ENCODE peak calls at places on chromosomes 1 and 21, in six cellular contexts. M, W, I, F, S and C are unnamed samples.

GRCh38 chr21:45560106-45561021 is 18.1 kb upstream of the SLC19A1 start:
- DNase-seq in M (no peak), W (no peak), I (no peak), F (no peak), S (no peak), C (no peak)

GRCh38 chr1:228494970-228495853 is 8.0 kb downstream of the RNF187 start:
- DNase-seq in M (no peak), W (no peak), I (no peak), F (no peak), S (no peak), C (no peak)

GRCh38 chr1:116777831-116778830 is 23.9 kb downstream of the CD2 start:
- DNase-seq in M (no peak), W (no peak), I (no peak), F (no peak), S (no peak), C (no peak)

GRCh38 chr1:20150326-20150705 is 11.2 kb downstream of the PLA2G2F start:
- DNase-seq in M (no peak), W (no peak), I (no peak), F (no peak), S (no peak), C (no peak)

GRCh38 chr1:203228670-203229069 is 803 bp downstream of the CHIT1 start:
- DNase-seq in M (no peak), W (no peak), I (no peak), F (no peak), S (no peak), C (no peak)

GRCh38 chr1:94045465-94046056 is 75.4 kb downstream of the ABCA4 start:
- DNase-seq in M (peak; percentile 75), W (peak; percentile 68), I (no peak), F (peak; percentile 91), S (peak; percentile 46), C (peak; percentile 15)

GRCh38 chr1:154938604-154939399 is 2.3 kb upstream of the PMVK start:
- DNase-seq in M (no peak), W (no peak), I (no peak), F (no peak), S (no peak), C (no peak)

GRCh38 chr21:35048706-35049617 is at the start of gene RUNX1:
- DNase-seq in M (no peak), W (no peak), I (peak; percentile 94), F (no peak), S (no peak), C (peak; percentile 76)

GRCh38 chr1:240597153-240597745 is 14.7 kb downstream of the GREM2 start:
- DNase-seq in M (no peak), W (no peak), I (no peak), F (no peak), S (no peak), C (no peak)

GRCh38 chr21:35390013-35390776 is 341.1 kb upstream of the RUNX1 start:
- DNase-seq in M (no peak), W (no peak), I (no peak), F (no peak), S (no peak), C (no peak)

GRCh38 chr1:204286323-204286714 is 72.5 kb upstream of the GOLT1A start:
- DNase-seq in M (no peak), W (no peak), I (no peak), F (no peak), S (no peak), C (no peak)

GRCh38 chr1:204287466-204287881 is 72.3 kb downstream of the PLEKHA6 start:
- DNase-seq in M (no peak), W (no peak), I (no peak), F (no peak), S (no peak), C (no peak)

GRCh38 chr1:204288061-204288588 is 71.6 kb downstream of the PLEKHA6 start:
- DNase-seq in M (peak; percentile 69), W (no peak), I (no peak), F (peak; percentile 87), S (peak; percentile 88), C (no peak)

GRCh38 chr1:204285438-204286322 is 71.9 kb upstream of the GOLT1A start:
- DNase-seq in M (no peak), W (no peak), I (no peak), F (no peak), S (no peak), C (no peak)

GRCh38 chr1:204286841-204287387 is 72.8 kb downstream of the PLEKHA6 start:
- DNase-seq in M (peak; percentile 51), W (no peak), I (peak; percentile 35), F (no peak), S (peak; percentile 67), C (peak; percentile 44)
- H3K27ac ChIP-seq in M (peak overlapping the region; percentile 85), W (peak overlapping the region; percentile 55), I (no peak overlapping the region), F (no peak overlapping the region), S (peak overlapping the region; percentile 63), C (peak overlapping the region; percentile 33)

GRCh38 chr1:105210747-105211146 is 1461.0 kb downstream of the AMY1C start:
- DNase-seq in M (no peak), W (no peak), I (no peak), F (no peak), S (no peak), C (no peak)

GRCh38 chr1:105208581-105208980 is 1458.9 kb downstream of the AMY1C start:
- DNase-seq in M (no peak), W (no peak), I (no peak), F (no peak), S (no peak), C (no peak)

DNA sequence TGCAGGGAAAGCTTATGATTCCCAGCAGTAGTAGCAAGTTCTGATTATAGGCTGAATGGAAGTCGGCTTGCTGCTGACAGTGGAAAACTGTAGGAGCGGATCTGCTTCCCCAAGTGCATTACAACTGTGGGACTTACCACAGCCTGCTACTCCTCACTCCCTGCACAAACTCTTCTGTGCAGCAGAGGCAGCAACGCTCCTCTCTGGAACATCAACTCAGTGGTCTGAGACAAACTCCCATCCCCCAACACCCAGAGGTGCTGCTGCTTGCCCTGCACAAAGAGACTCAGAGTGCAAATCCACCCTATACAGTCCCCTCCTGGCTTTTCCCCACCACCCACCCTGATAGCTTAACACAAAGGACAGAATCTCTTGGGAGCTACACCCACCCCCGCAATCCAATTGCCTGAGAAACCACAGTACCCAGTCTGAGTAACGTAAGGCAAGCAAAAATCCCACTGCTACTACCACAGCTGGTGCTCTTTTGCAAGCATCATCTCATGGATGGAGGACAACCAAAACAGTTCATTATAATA is 1455.2 kb downstream of the AMY1C start:
- DNase-seq in M (no peak), W (no peak), I (no peak), F (no peak), S (no peak), C (no peak)
- H3K27me3 ChIP-seq in M (no peaks in the 10 kb centered on the region), W (no peaks in the 10 kb centered on the region), I (no peaks in the 10 kb centered on the region), F (no peaks in the 10 kb centered on the region), S (no peaks in the 10 kb centered on the region), C (no peaks in the 10 kb centered on the region)

DNA sequence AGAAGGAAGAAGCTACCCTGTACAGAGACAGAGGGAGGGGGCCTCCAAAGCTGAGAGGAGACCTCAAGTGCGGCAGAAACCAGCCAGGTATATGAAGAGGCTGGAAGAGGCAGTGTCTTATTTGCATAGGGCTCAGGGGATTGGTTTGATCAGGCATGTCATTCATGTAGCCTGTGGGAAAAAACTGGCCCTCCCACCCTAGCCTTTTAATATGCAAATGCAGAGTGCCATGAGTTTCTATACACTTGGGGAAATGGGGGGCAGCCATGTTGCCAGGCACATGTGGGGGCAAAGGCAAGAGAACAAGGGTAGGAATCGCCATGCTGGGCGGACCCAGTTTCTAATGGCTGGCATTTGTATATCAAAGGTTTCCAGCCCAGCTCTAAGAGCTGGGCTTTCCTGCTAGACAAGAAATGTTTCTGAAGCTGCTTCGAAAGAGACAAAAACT is 172.7 kb downstream of the RASAL2 start:
- DNase-seq in M (no peak), W (no peak), I (no peak), F (no peak), S (no peak), C (no peak)
- H3K4me3 ChIP-seq in M (no peak overlapping the region), W (no peak overlapping the region), I (no peak overlapping the region), F (no peak overlapping the region), S (no peak overlapping the region), C (no peak overlapping the region)

GRCh38 chr1:159248311-159248710 is 43.6 kb downstream of the ACKR1 start:
- DNase-seq in M (no peak), W (no peak), I (no peak), F (no peak), S (no peak), C (no peak)
- H3K27ac ChIP-seq in M (no peak overlapping the region), W (no peak overlapping the region), I (no peak overlapping the region), F (no peak overlapping the region), S (no peak overlapping the region), C (no peak overlapping the region)

GRCh38 chr1:29469457-29469856 is 233.1 kb downstream of the PTPRU start:
- DNase-seq in M (no peak), W (no peak), I (no peak), F (no peak), S (no peak), C (no peak)

GRCh38 chr1:29470087-29470787 is 233.9 kb downstream of the PTPRU start:
- DNase-seq in M (no peak), W (no peak), I (no peak), F (no peak), S (no peak), C (no peak)

GRCh38 chr1:29468501-29468900 is 232.2 kb downstream of the PTPRU start:
- DNase-seq in M (no peak), W (no peak), I (no peak), F (no peak), S (no peak), C (no peak)

GRCh38 chr1:29465755-29466154 is 229.4 kb downstream of the PTPRU start:
- DNase-seq in M (peak; percentile 77), W (no peak), I (no peak), F (no peak), S (no peak), C (no peak)

GRCh38 chr1:29466258-29466657 is 229.9 kb downstream of the PTPRU start:
- DNase-seq in M (no peak), W (no peak), I (no peak), F (no peak), S (no peak), C (no peak)
- H3K27me3 ChIP-seq in M (no peaks in the 10 kb centered on the region), W (no peaks in the 10 kb centered on the region), I (no peaks in the 10 kb centered on the region), F (peaks cover 36% of the 10 kb centered on the region), S (no peaks in the 10 kb centered on the region), C (no peaks in the 10 kb centered on the region)

GRCh38 chr1:66752671-66753371 is 562 bp downstream of the DYNLT5 start:
- DNase-seq in M (no peak), W (no peak), I (no peak), F (no peak), S (no peak), C (no peak)

GRCh38 chr1:66747500-66747899 is 4.8 kb upstream of the DYNLT5 start:
- DNase-seq in M (no peak), W (no peak), I (no peak), F (no peak), S (no peak), C (no peak)

GRCh38 chr1:66750578-66750977 is 1.7 kb upstream of the DYNLT5 start:
- DNase-seq in M (no peak), W (no peak), I (no peak), F (no peak), S (no peak), C (no peak)

GRCh38 chr1:66751160-66751559 is 1.1 kb upstream of the DYNLT5 start:
- DNase-seq in M (no peak), W (no peak), I (no peak), F (no peak), S (no peak), C (no peak)

GRCh38 chr1:66752000-66752592 is at the start of gene DYNLT5:
- DNase-seq in M (peak; percentile 85), W (peak; percentile 29), I (no peak), F (no peak), S (peak; percentile 13), C (no peak)
- H3K4me3 ChIP-seq in M (peak within 1 kb of the TSS; percentile 28), W (no peak within 1 kb of the TSS), I (no peak within 1 kb of the TSS), F (no peak within 1 kb of the TSS), S (peak within 1 kb of the TSS; percentile 36), C (no peak within 1 kb of the TSS)